ENCODE peak calls at places on chromosomes 16 and 17, in five cellular contexts. I is hepatocyte, B is sigmoid colon, X is left lung, C is brain microvascular endothelial cell. K is an unnamed sample.

GRCh38 chr17:1294157-1294717 is 14.8 kb downstream of the TRARG1 start:
- DNase-seq in I (no peak), C (no peak), B (no peak), X (no peak), K (no peak)

GRCh38 chr16:12065866-12066545 is 89.5 kb downstream of the SNX29 start:
- DNase-seq in X (peak), I (no peak), C (no peak), B (no peak), K (no peak)

GRCh38 chr17:67052720-67053437 is 8.5 kb downstream of the CACNG1 start:
- DNase-seq in I (no peak), C (no peak), B (no peak), X (no peak), K (peak)

GRCh38 chr17:73175962-73176565 is 11.3 kb downstream of the SSTR2 start:
- DNase-seq in I (no peak), B (no peak), C (no peak), X (no peak), K (no peak)

GRCh38 chr17:29568331-29569244 is at the start of gene TP53I13:
- DNase-seq in B (peak), I (peak), C (peak), X (peak), K (peak)

GRCh38 chr16:81818514-81819304 is 39.6 kb downstream of the PLCG2 start:
- DNase-seq in B (no peak), X (no peak), C (no peak), I (no peak), K (no peak)

GRCh38 chr17:52235416-52235960 is 77.0 kb upstream of the CA10 start:
- DNase-seq in B (no peak), C (no peak), I (no peak), X (no peak), K (no peak)

GRCh38 chr17:48970224-48970623 is 1.8 kb upstream of the GIP start:
- DNase-seq in C (no peak), I (peak), B (peak), X (no peak), K (no peak)

GRCh38 chr16:19463468-19464315 is 46.0 kb downstream of the TMC5 start:
- DNase-seq in C (no peak), I (peak), B (no peak), X (no peak), K (no peak)

GRCh38 chr17:74028717-74029116 is 174.8 kb upstream of the RPL38 start:
- DNase-seq in C (no peak), B (no peak), I (no peak), X (no peak), K (no peak)

GRCh38 chr16:88785106-88785924 is at the start of gene PIEZO1:
- DNase-seq in I (peak), B (peak), C (no peak), X (peak), K (no peak)

GRCh38 chr16:88783391-88784073 is 1.5 kb downstream of the PIEZO1 start:
- DNase-seq in X (no peak), B (peak), I (no peak), C (no peak), K (no peak)

GRCh38 chr16:88784856-88785105 is 239 bp downstream of the PIEZO1 start:
- DNase-seq in X (no peak), B (no peak), I (no peak), C (no peak), K (no peak)

GRCh38 chr16:88782454-88783390 is 2.3 kb downstream of the PIEZO1 start:
- DNase-seq in C (peak), X (no peak), I (no peak), B (peak), K (no peak)

GRCh38 chr16:88784074-88784855 is 755 bp downstream of the PIEZO1 start:
- DNase-seq in I (peak), X (peak), B (peak), C (peak), K (peak)
- H3K27ac ChIP-seq in I (peak), X (peak), B (peak), C (peak), K (peak)

DNA sequence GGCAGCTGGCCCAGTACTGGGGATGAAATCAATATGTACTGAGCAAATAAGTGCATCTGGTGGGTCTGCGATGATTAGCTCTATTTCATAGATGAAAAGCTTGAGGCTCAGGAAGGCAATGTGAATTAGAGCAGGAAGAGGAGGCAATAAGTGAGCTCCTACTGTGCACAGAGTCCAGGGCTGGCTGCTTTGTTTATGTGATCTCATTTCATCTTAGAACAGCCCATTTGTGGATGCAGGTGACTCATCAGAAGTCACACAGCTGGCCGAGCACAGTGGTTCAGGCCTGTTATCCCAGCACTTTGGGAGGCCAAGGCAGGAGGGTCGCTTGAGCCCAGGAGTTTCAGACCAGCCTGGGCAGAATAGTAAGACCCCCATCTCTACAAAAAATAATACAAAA is 7.1 kb downstream of the TMEM114 start:
- DNase-seq in I (no peak), X (no peak), B (no peak), C (peak), K (no peak)
- TF ChIP-seq CTCF in I (no peak), X (no peak), B (no peak), C (no peak), K (no peak)

DNA sequence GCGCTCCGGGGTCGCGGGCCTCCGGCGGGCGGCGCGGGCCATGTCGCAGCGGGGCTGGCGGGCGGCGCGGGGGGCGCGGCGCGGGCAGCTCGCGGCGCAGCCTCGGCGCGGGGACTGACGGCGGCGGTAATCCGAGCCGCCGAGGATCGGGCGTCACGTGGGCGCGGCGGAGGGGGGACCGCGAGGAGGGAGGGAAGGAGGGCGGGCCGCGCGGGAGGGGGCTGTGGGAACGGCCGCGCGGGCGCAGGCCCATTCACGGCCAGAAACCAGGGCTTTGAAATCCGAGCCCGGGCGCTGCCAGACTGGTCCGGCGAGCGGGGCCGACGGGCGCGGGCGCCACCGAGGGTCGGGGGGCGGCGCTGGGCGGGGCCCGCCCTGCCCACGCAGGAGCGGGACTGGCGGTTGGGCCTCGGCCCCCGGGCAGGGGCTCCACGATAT is at the start of gene MTSS2:
- DNase-seq in I (peak), B (peak), C (peak), X (peak), K (no peak)
- H3K4me3 ChIP-seq in I (peak), B (peak), C (peak), X (peak), K (peak)

DNA sequence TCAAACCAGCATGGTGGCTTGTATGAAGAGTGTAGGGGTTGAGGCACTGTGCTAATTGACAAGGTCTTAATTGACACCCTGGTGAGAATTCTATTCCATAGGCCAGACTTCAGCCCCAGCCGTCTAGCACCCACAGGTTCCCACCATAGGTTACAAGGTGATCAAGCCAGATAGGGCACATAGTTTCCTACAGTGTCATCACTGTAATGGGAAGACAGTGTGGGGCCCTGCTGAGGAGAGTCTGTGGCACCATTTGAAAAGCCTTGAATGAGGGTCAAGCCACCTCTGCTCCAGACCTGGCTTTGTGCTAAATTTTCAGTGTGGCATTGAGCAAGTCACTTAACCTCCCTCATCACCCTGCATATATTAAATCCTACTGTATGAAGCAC is 36.2 kb downstream of the YPEL2 start:
- DNase-seq in X (no peak), B (no peak), C (no peak), I (peak), K (no peak)
- H3K27ac ChIP-seq in X (peak), B (peak), C (peak), I (peak), K (peak)

GRCh38 chr16:58661199-58661830 is 23.3 kb downstream of the SLC38A7 start:
- DNase-seq in I (peak), C (peak), B (no peak), X (peak), K (no peak)
- TF ChIP-seq CTCF in I (peak), C (peak), B (peak), X (peak), K (no peak)

GRCh38 chr16:83117810-83118209 is 491.0 kb downstream of the CDH13 start:
- DNase-seq in B (no peak), X (no peak), C (no peak), I (no peak), K (no peak)
- H3K4me3 ChIP-seq in B (no peak), X (no peak), C (no peak), I (no peak), K (no peak)

DNA sequence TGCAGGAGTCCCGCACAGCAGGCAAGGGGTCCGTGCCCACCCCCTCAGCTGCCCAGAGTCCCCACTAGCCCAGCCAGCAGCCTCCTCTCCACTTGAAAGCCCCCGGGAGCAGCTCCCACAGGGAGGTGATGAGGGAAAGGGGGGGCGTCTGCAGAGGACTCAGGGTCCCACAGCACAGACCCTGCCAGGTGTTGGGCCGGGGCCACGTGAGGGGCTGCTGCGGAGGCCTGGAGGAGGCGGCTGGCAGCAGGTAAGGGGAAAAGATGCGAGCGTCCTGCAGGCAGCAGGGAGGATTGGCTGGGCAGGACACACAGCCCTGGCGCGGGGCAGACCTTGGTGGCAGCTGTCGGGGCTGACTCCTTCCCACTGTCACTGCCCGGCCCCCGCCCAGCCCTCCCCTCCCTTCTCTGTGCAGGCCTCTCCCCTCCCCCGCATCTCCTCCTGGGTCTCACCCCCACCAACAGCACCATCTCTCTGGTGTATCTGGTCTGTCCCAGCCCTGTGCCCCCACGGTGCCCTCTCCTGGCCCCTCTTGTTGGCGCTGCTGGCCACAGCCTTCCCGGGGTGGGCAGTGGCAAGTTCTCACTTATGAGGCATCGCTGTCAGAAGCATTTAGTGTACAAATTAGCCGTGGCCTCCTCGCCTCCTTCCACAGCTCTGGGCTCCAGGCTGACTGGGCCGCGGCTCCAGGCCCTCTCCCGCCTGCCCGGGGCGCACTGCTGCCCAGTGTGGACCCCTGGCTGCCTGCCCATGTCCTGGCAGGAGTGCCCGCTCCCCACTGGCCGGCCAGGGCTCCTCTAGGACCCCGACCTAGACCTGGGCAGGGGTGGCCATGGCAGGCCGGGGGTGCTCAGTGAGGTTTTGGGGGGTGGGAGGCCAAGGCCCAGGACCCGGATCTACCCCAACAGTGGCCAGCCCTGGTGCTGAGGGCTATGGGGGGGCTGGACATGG is 4.4 kb upstream of the PRR35 start:
- DNase-seq in X (no peak), I (no peak), C (no peak), B (no peak), K (no peak)
- H3K27ac ChIP-seq in X (no peak), I (no peak), C (no peak), B (no peak), K (no peak)

DNA sequence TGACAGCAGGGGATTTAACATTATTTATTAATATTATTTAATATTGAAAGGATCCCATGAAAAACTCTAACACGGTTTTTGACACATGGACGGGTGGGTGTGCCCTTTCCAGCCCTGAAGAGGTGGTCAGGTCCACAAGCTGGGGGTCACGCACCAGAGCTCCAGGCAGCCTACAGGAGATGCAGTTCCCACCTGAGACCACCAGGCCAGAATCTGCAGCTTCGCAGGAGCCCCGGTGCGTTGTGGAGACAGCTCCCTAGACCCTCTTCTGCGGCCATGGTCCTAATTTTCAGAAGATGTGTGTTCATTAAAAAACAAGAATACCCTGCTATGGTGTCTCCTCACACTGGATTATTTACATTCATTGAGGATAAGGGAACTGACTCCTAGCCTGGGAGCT is 331.1 kb downstream of the C16orf95 start:
- DNase-seq in C (no peak), B (no peak), X (no peak), I (no peak), K (no peak)
- TF ChIP-seq CTCF in C (peak), B (no peak), X (no peak), I (no peak), K (no peak)

K was measured in coronary artery.